ENCODE peak calls at places on chromosome 9, in nine cellular contexts. I is epithelial cell of prostate; M is NCI-H2081; S is stimulated activated CD4-positive, alpha-beta T cell treated with anti-CD3 and anti-CD28 coated beads, Interleukin-2, amount 100 ng/mL, for 48 hours; E is NCI-H345; K is T-helper 17 cell; H is NCI-H2029; A is activated T-cell treated with anti-CD3 and anti-CD28 coated beads for 48 hours; U is SW480. B is an unnamed sample.

GRCh38 chr9:87597710-87598200 is 100.1 kb downstream of the DAPK1 start:
- DNase-seq in K (no peak), E (no peak), S (no peak), A (no peak), U (no peak), I (no peak), M (no peak), H (no peak), B (no peak)

GRCh38 chr9:68780735-68781134 is 75.7 kb downstream of the PIP5K1B start:
- DNase-seq in K (no peak), U (peak), A (no peak), S (no peak), E (no peak), H (no peak), I (no peak), M (no peak), B (no peak)

GRCh38 chr9:3760031-3760430 is 234.2 kb upstream of the RFX3 start:
- DNase-seq in H (no peak), K (no peak), M (no peak), E (peak), U (no peak), A (no peak), I (peak), S (no peak), B (peak)

GRCh38 chr9:134062461-134063087 is 5.3 kb downstream of the BRD3 start:
- DNase-seq in K (peak), U (no peak), S (no peak), I (no peak), M (no peak), E (no peak), H (no peak), A (no peak), B (no peak)

GRCh38 chr9:111603041-111603440 is 3.6 kb upstream of the PTGR1 start:
- DNase-seq in E (no peak), S (no peak), A (no peak), I (no peak), M (no peak), K (no peak), H (no peak), U (no peak), B (no peak)

GRCh38 chr9:130989391-130989790 is 19.6 kb upstream of the LAMC3 start:
- DNase-seq in E (no peak), I (no peak), S (no peak), U (peak), M (no peak), A (no peak), K (no peak), H (no peak), B (no peak)

GRCh38 chr9:114282926-114283325 is 40.0 kb upstream of the ORM1 start:
- DNase-seq in H (no peak), K (no peak), U (no peak), A (peak), M (no peak), E (no peak), S (no peak), I (peak), B (peak)

GRCh38 chr9:105063665-105064247 is 135.8 kb upstream of the ABCA1 start:
- DNase-seq in U (no peak), K (no peak), M (no peak), E (no peak), H (no peak), S (no peak), I (peak), A (no peak), B (peak)

GRCh38 chr9:92725726-92726125 is 38.9 kb downstream of the BICD2 start:
- DNase-seq in I (no peak), H (no peak), U (no peak), M (no peak), E (no peak), K (no peak), A (no peak), S (no peak), B (no peak)

GRCh38 chr9:15420796-15421195 is 1.9 kb upstream of the SNAPC3 start:
- DNase-seq in S (no peak), K (no peak), E (no peak), H (no peak), I (no peak), U (no peak), M (no peak), A (no peak), B (no peak)

GRCh38 chr9:130193531-130194405 is 21.6 kb downstream of the NCS1 start:
- DNase-seq in H (no peak), K (no peak), A (no peak), S (no peak), M (no peak), I (no peak), E (no peak), U (no peak), B (no peak)

GRCh38 chr9:14752871-14753270 is 30.3 kb upstream of the CER1 start:
- DNase-seq in I (no peak), A (no peak), K (no peak), E (no peak), H (no peak), U (no peak), M (no peak), S (no peak), B (no peak)

GRCh38 chr9:121641228-121641611 is 10.2 kb upstream of the DAB2IP start:
- DNase-seq in E (no peak), S (no peak), K (no peak), M (no peak), A (no peak), I (no peak), H (no peak), U (no peak), B (no peak)

GRCh38 chr9:19102181-19102630 is 498 bp downstream of the HAUS6 start:
- DNase-seq in M (peak), S (peak), E (peak), U (peak), H (no peak), A (peak), I (no peak), K (peak), B (no peak)

GRCh38 chr9:96567203-96567700 is 52.4 kb downstream of the CDC14B start:
- DNase-seq in I (no peak), E (peak), H (no peak), M (no peak), U (no peak), S (no peak), K (no peak), A (no peak), B (no peak)

GRCh38 chr9:84235516-84235915 is 105.0 kb downstream of the SLC28A3 start:
- DNase-seq in A (no peak), H (no peak), I (no peak), S (no peak), K (no peak), U (no peak), E (no peak), M (no peak), B (no peak)

GRCh38 chr9:91580136-91580535 is 156.5 kb upstream of the NFIL3 start:
- DNase-seq in U (peak), H (no peak), K (no peak), I (peak), M (no peak), A (no peak), E (no peak), S (no peak), B (peak)

GRCh38 chr9:93028448-93029006 is 30.0 kb upstream of the SUSD3 start:
- DNase-seq in A (no peak), M (peak), K (peak), S (peak), I (no peak), H (no peak), U (peak), E (no peak), B (no peak)

GRCh38 chr9:18566125-18566524 is 92.2 kb downstream of the ADAMTSL1 start:
- DNase-seq in K (no peak), U (no peak), H (no peak), A (no peak), M (no peak), E (no peak), I (peak), S (no peak), B (peak)

GRCh38 chr9:123338710-123339665 is 17.0 kb upstream of the CRB2 start:
- DNase-seq in A (peak), I (no peak), H (no peak), K (no peak), S (peak), U (no peak), E (no peak), M (no peak), B (no peak)

GRCh38 chr9:5435912-5436311 is 1.8 kb downstream of the PLGRKT start:
- DNase-seq in E (peak), K (no peak), H (peak), I (no peak), M (no peak), U (no peak), A (no peak), S (no peak), B (no peak)

GRCh38 chr9:114155967-114156294 is 594 bp downstream of the COL27A1 start:
- DNase-seq in S (no peak), I (no peak), H (no peak), E (no peak), A (no peak), U (no peak), K (no peak), M (no peak), B (no peak)

GRCh38 chr9:88852794-88853193 is 138.5 kb upstream of the S1PR3 start:
- DNase-seq in K (no peak), I (peak), S (no peak), U (no peak), H (no peak), E (no peak), M (no peak), A (no peak), B (peak)

GRCh38 chr9:136011703-136012496 is 50.7 kb upstream of the UBAC1 start:
- DNase-seq in U (no peak), A (no peak), S (no peak), K (peak), M (no peak), E (no peak), H (no peak), I (no peak), B (no peak)

GRCh38 chr9:133978226-133979123 is 13.6 kb downstream of the VAV2 start:
- DNase-seq in E (no peak), M (no peak), H (no peak), K (no peak), S (no peak), I (no peak), U (no peak), A (no peak), B (no peak)

GRCh38 chr9:122346478-122347347 is 24.1 kb upstream of the PTGS1 start:
- DNase-seq in M (no peak), K (no peak), S (peak), U (no peak), H (no peak), E (no peak), I (no peak), A (no peak), B (no peak)

GRCh38 chr9:83473488-83473971 is 64.7 kb downstream of the FRMD3 start:
- DNase-seq in M (no peak), E (no peak), A (no peak), K (no peak), I (no peak), S (no peak), U (no peak), H (no peak), B (no peak)

B was measured in foreskin keratinocyte.